ENCODE peak calls at places on chromosomes 12 and 14, in nine cellular contexts. H is body of pancreas, L is epithelial cell of esophagus, N is Panc1, M is AG10803, F is bronchial epithelial cell, U is uterus, W is BE2C, R is OCI-LY7. S is an unnamed sample.
A peak's percentile ranks its signal among the peaks of the same experiment; 100 is the strongest.

GRCh38 chr14:99383457-99384428 is 96.9 kb downstream of the SETD3 start:
- DNase-seq in H (no peak), L (peak; percentile 10), N (no peak), M (no peak), F (no peak), U (no peak), W (no peak), R (no peak), S (no peak)

GRCh38 chr14:61417890-61418455 is 96.6 kb downstream of the PRKCH start:
- DNase-seq in H (no peak), L (no peak), N (no peak), M (no peak), F (no peak), U (no peak), W (no peak), R (no peak), S (no peak)

GRCh38 chr14:68762944-68763831 is 29.7 kb downstream of the ZFP36L1 start:
- DNase-seq in H (peak; percentile 92), L (no peak), N (no peak), M (peak; percentile 75), F (no peak), U (peak; percentile 95), W (peak; percentile 87), R (no peak), S (no peak)

GRCh38 chr12:12508612-12509011 is 54.1 kb downstream of the DUSP16 start:
- DNase-seq in H (no peak), L (peak; percentile 77), N (no peak), M (peak; percentile 63), F (peak; percentile 80), U (no peak), W (no peak), R (no peak), S (no peak)

GRCh38 chr14:99137913-99138571 is 134.0 kb downstream of the BCL11B start:
- DNase-seq in H (no peak), L (no peak), N (no peak), M (no peak), F (peak; percentile 17), U (no peak), W (no peak), R (peak; percentile 33), S (peak; percentile 9)

GRCh38 chr12:131287938-131288797 is 334.5 kb downstream of the ADGRD1 start:
- DNase-seq in H (no peak), L (no peak), N (no peak), M (no peak), F (no peak), U (no peak), W (no peak), R (no peak), S (no peak)

GRCh38 chr12:17528394-17528793 is 561.6 kb downstream of the RERGL start:
- DNase-seq in H (no peak), L (no peak), N (no peak), M (no peak), F (no peak), U (no peak), W (no peak), R (peak; percentile 13), S (no peak)

GRCh38 chr12:88723219-88723618 is 142.9 kb upstream of the KITLG start:
- DNase-seq in H (no peak), L (peak; percentile 89), N (no peak), M (peak; percentile 91), F (peak; percentile 82), U (no peak), W (no peak), R (no peak), S (no peak)

GRCh38 chr12:116164263-116164817 is 113.2 kb downstream of the MED13L start:
- DNase-seq in H (no peak), L (no peak), N (no peak), M (no peak), F (no peak), U (no peak), W (peak; percentile 60), R (no peak), S (no peak)

GRCh38 chr12:92552412-92553108 is 150.2 kb upstream of the PLEKHG7 start:
- DNase-seq in H (peak; percentile 46), L (peak; percentile 18), N (no peak), M (no peak), F (peak; percentile 31), U (no peak), W (no peak), R (no peak), S (no peak)
- H3K4me3 ChIP-seq in H (no peak overlapping the region), L (no peak overlapping the region), N (no peak overlapping the region), M (no peak overlapping the region), F (no peak overlapping the region), U (no peak overlapping the region), W (no peak overlapping the region), R (no peak overlapping the region), S (peak overlapping the region; percentile 61)

GRCh38 chr14:55130194-55130550 is 1.1 kb downstream of the LGALS3 start:
- DNase-seq in H (peak; percentile 17), L (peak; percentile 73), N (no peak), M (peak; percentile 43), F (peak; percentile 75), U (no peak), W (no peak), R (no peak), S (no peak)

GRCh38 chr14:55129086-55129427 is at the start of gene LGALS3:
- DNase-seq in H (peak; percentile 78), L (peak; percentile 80), N (no peak), M (peak; percentile 64), F (peak; percentile 48), U (peak; percentile 83), W (peak; percentile 47), R (no peak), S (peak; percentile 76)

GRCh38 chr14:55129428-55130193 is 559 bp downstream of the LGALS3 start:
- DNase-seq in H (peak; percentile 64), L (peak; percentile 72), N (no peak), M (peak; percentile 71), F (peak; percentile 47), U (peak; percentile 68), W (peak; percentile 45), R (no peak), S (peak; percentile 74)

GRCh38 chr14:55133416-55133815 is 4.4 kb downstream of the LGALS3 start:
- DNase-seq in H (no peak), L (peak; percentile 34), N (no peak), M (no peak), F (no peak), U (no peak), W (no peak), R (no peak), S (no peak)

DNA sequence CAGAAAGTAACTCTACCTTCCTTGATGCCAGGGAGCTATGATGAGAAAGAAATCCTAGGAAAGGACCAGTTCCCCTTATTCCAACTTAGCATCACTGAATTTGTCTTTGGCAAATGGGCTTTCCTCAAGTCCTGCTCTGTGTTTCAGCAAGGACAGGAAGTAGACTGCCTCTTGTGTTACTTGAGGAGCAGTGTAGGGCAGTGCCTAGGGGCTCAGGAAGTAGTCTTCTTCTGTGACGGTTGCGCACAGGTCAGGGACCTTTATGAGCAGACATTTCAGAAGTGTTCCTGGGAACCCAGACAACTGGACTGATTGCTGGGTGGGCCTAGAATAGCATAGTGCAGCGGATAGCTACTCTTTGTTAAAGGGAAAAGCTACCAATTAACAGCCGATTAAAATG is 2.7 kb downstream of the LGALS3 start:
- DNase-seq in H (no peak), L (no peak), N (no peak), M (peak; percentile 46), F (no peak), U (no peak), W (no peak), R (peak; percentile 19), S (peak; percentile 22)
- TF ChIP-seq CTCF in H (no peak), L (no peak), N (peak; percentile 1), M (peak; percentile 37), F (no peak), U (no peak), W (no peak), R (no peak), S (no peak)

DNA sequence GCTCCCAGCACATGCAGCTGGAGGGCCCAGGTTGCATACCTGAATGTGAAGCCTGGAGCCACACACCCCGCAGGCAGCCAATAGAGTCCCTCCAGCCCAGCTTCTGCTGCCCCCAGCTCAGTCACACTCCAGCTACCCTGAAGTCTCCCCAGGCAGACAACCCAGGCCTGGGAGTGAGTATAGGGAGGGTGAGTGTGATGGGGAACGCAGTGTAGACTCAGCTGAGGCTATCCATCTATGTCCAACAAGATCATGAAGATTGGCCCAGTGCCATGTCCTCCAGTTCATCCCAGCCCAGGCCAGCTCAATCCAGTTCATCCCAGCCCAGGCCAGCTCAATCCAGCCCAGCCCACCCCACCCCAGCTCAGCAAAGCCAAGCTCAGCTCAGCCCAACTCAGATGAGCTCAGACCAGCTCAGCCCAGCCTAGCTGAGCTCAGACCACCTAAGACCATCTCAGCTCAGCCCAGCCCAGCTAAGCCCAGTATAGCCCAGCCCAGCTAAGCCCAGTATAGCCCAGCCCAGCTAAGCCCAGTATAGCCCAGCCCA is 330.4 kb downstream of the TMEM121 start:
- DNase-seq in H (no peak), L (no peak), N (no peak), M (no peak), F (no peak), U (no peak), W (peak; percentile 42), R (peak; percentile 71), S (no peak)
- H3K4me3 ChIP-seq in H (no peak overlapping the region), L (no peak overlapping the region), N (no peak overlapping the region), M (no peak overlapping the region), F (no peak overlapping the region), U (no peak overlapping the region), W (no peak overlapping the region), R (peak overlapping the region; percentile 85), S (no peak overlapping the region)

GRCh38 chr12:54333420-54334034 is 8.6 kb downstream of the COPZ1 start:
- DNase-seq in H (no peak), L (no peak), N (no peak), M (no peak), F (no peak), U (no peak), W (no peak), R (no peak), S (no peak)

GRCh38 chr12:54338682-54339296 is 13.9 kb downstream of the COPZ1 start:
- DNase-seq in H (no peak), L (no peak), N (no peak), M (peak; percentile 73), F (no peak), U (no peak), W (no peak), R (no peak), S (no peak)

GRCh38 chr12:54337854-54338650 is 13.1 kb downstream of the COPZ1 start:
- DNase-seq in H (peak; percentile 22), L (no peak), N (no peak), M (no peak), F (no peak), U (no peak), W (no peak), R (no peak), S (no peak)

GRCh38 chr12:54340845-54341244 is 15.9 kb downstream of the COPZ1 start:
- DNase-seq in H (no peak), L (no peak), N (no peak), M (no peak), F (no peak), U (no peak), W (no peak), R (no peak), S (no peak)

DNA sequence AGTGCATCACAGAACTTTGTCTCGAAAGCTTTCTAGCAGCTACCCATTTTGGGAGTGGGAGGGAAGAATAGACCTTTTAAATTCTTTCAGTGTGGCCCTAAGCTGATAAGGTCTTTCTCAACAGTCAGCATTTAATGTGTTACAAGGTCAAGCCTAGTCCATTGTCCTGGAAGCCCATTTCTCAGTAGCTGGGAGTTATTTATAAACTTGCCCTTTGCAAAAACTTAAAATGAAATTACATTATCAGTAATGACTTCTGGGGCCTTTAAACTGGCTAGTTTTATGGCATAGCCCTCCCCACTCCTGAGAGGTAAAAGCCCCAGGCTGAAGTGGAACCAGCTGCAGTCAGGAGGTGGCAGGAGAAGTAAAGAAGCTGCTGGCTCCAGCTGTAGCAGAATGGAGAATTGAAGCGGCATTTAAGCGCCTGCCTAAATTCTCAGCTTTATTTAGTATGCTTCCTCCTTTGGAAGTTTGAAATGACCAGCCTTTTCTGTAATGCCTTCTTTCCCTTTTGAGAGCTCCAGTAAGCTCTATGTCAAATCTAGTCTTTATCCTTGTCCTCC is 12.4 kb downstream of the COPZ1 start:
- DNase-seq in H (peak; percentile 26), L (no peak), N (no peak), M (no peak), F (no peak), U (no peak), W (no peak), R (no peak), S (no peak)
- TF ChIP-seq CTCF in H (no peak), L (no peak), N (no peak), M (peak; percentile 29), F (no peak), U (peak; percentile 38), W (peak; percentile 23), R (no peak), S (no peak)